ENCODE peak calls at places on chromosome 7, in six cellular contexts. C, F, N, X, K and L are unnamed samples.

GRCh38 chr7:53358301-53358700 is 322.9 kb downstream of the POM121L12 start:
- DNase-seq in C (no peak), F (no peak), N (no peak), X (no peak), K (no peak), L (no peak)

GRCh38 chr7:20834656-20835055 is 48.0 kb upstream of the SP8 start:
- DNase-seq in C (no peak), F (no peak), N (no peak), X (no peak), K (no peak), L (no peak)

GRCh38 chr7:87094322-87094721 is 34.9 kb upstream of the ELAPOR2 start:
- DNase-seq in C (no peak), F (no peak), N (no peak), X (no peak), K (no peak), L (no peak)

GRCh38 chr7:138001529-138002095 is at the start of gene CREB3L2:
- DNase-seq in C (peak), F (no peak), N (peak), X (peak), K (no peak), L (peak)

GRCh38 chr7:2573747-2574146 is 15.0 kb downstream of the IQCE start:
- DNase-seq in C (no peak), F (no peak), N (no peak), X (no peak), K (no peak), L (no peak)

GRCh38 chr7:130966246-130967009 is 232.4 kb upstream of the KLF14 start:
- DNase-seq in C (no peak), F (no peak), N (no peak), X (peak), K (no peak), L (no peak)

GRCh38 chr7:27156508-27156898 is at the start of gene HOXA7:
- DNase-seq in C (peak), F (peak), N (no peak), X (peak), K (no peak), L (no peak)

GRCh38 chr7:73451780-73452398 is 18.3 kb downstream of the FZD9 start:
- DNase-seq in C (peak), F (no peak), N (peak), X (peak), K (peak), L (peak)

GRCh38 chr7:135993950-135994349 is 16.8 kb upstream of the MTPN start:
- DNase-seq in C (no peak), F (no peak), N (no peak), X (no peak), K (no peak), L (no peak)

GRCh38 chr7:1563939-1564602 is 5.8 kb downstream of the PSMG3 start:
- DNase-seq in C (peak), F (no peak), N (no peak), X (no peak), K (no peak), L (no peak)

GRCh38 chr7:55878701-55879100 is 8.6 kb upstream of the ZNF713 start:
- DNase-seq in C (no peak), F (no peak), N (no peak), X (no peak), K (no peak), L (no peak)

GRCh38 chr7:699260-700170 is 27.0 kb upstream of the DNAAF5 start:
- DNase-seq in C (no peak), F (peak), N (peak), X (peak), K (no peak), L (peak)

GRCh38 chr7:36597099-36597773 is 127.1 kb downstream of the AOAH start:
- DNase-seq in C (no peak), F (no peak), N (no peak), X (no peak), K (no peak), L (no peak)

GRCh38 chr7:54839538-54840213 is 80.7 kb upstream of the SEC61G start:
- DNase-seq in C (peak), F (peak), N (peak), X (peak), K (no peak), L (peak)

GRCh38 chr7:111374027-111374426 is 188.3 kb downstream of the IMMP2L start:
- DNase-seq in C (no peak), F (no peak), N (no peak), X (no peak), K (no peak), L (no peak)

GRCh38 chr7:100888529-100888987 is 957 bp downstream of the UFSP1 start:
- DNase-seq in C (no peak), F (no peak), N (no peak), X (no peak), K (no peak), L (no peak)

GRCh38 chr7:121069346-121070100 is 81.0 kb downstream of the CPED1 start:
- DNase-seq in C (no peak), F (no peak), N (no peak), X (peak), K (no peak), L (peak)

GRCh38 chr7:41685684-41686083 is 17.2 kb downstream of the INHBA start:
- DNase-seq in C (no peak), F (no peak), N (peak), X (peak), K (no peak), L (peak)

GRCh38 chr7:20194586-20194985 is 22.6 kb downstream of the MACC1 start:
- DNase-seq in C (no peak), F (no peak), N (no peak), X (no peak), K (no peak), L (no peak)

GRCh38 chr7:72925546-72926120 is 738 bp downstream of the POM121 start:
- DNase-seq in C (peak), F (no peak), N (peak), X (no peak), K (no peak), L (peak)

GRCh38 chr7:51016546-51016945 is 233.8 kb upstream of the GRB10 start:
- DNase-seq in C (no peak), F (no peak), N (no peak), X (no peak), K (no peak), L (no peak)

GRCh38 chr7:1141651-1142050 is 18.3 kb downstream of the ZFAND2A start:
- DNase-seq in C (no peak), F (no peak), N (no peak), X (no peak), K (no peak), L (no peak)

GRCh38 chr7:37027557-37028341 is 303.5 kb upstream of the AOAH start:
- DNase-seq in C (no peak), F (no peak), N (no peak), X (no peak), K (no peak), L (no peak)

GRCh38 chr7:20310963-20311742 is 19.5 kb upstream of the ITGB8 start:
- DNase-seq in C (no peak), F (no peak), N (peak), X (peak), K (no peak), L (peak)

GRCh38 chr7:45068236-45069023 is 20.3 kb downstream of the NACAD start:
- DNase-seq in C (no peak), F (no peak), N (no peak), X (no peak), K (no peak), L (no peak)

GRCh38 chr7:28038175-28038855 is 142.3 kb downstream of the JAZF1 start:
- DNase-seq in C (no peak), F (no peak), N (no peak), X (no peak), K (no peak), L (no peak)

GRCh38 chr7:4845740-4846142 is 16.1 kb downstream of the PAPOLB start:
- DNase-seq in C (peak), F (peak), N (peak), X (no peak), K (no peak), L (peak)

GRCh38 chr7:156493942-156494341 is 146.6 kb upstream of the RNF32 start:
- DNase-seq in C (no peak), F (no peak), N (no peak), X (peak), K (no peak), L (no peak)

GRCh38 chr7:74362262-74362661 is 73.1 kb downstream of the CLIP2 start:
- DNase-seq in C (peak), F (no peak), N (peak), X (no peak), K (no peak), L (no peak)

GRCh38 chr7:129612112-129613015 is 844 bp downstream of the NRF1 start:
- DNase-seq in C (peak), F (peak), N (peak), X (peak), K (no peak), L (peak)
- TF ChIP-seq CTCF in C (peak), F (peak), N (peak), X (peak), K (peak), L (peak)

DNA sequence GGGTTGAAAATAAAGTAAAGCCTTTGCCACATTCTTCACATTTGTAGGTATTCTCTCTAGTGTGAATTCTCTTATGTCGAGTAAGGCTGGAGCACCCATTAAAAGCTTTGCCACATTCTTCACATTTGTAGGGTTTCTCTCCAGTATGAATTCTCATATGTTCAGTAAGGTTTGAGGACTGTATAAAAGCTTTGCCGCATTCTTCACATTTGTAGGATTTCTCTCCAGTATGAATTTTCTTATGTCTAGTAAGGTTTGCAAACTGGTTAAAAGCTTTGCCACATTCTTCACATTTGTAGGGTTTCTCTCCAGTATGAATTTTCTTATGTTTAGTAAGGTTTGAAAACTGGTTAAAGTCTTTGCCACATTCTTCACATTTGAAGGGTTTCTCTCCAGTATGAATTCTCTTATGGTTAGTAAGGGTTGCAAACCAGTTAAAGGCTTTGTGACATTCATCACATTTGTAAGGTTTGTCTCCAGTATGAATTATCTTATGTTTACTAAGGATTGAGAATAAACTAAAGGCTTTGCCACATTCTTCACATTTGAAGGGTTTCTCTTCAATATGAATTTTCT is 41.4 kb downstream of the ZNF680 start:
- DNase-seq in C (no peak), F (no peak), N (no peak), X (no peak), K (no peak), L (no peak)
- H3K4me3 ChIP-seq in C (peak), F (no peak), N (no peak), X (no peak), K (no peak), L (no peak)

GRCh38 chr7:108063520-108063933 is 60.6 kb upstream of the LAMB1 start:
- DNase-seq in C (no peak), F (no peak), N (no peak), X (no peak), K (no peak), L (no peak)
- TF ChIP-seq CTCF in C (no peak), F (no peak), N (no peak), X (no peak), K (no peak), L (no peak)

DNA sequence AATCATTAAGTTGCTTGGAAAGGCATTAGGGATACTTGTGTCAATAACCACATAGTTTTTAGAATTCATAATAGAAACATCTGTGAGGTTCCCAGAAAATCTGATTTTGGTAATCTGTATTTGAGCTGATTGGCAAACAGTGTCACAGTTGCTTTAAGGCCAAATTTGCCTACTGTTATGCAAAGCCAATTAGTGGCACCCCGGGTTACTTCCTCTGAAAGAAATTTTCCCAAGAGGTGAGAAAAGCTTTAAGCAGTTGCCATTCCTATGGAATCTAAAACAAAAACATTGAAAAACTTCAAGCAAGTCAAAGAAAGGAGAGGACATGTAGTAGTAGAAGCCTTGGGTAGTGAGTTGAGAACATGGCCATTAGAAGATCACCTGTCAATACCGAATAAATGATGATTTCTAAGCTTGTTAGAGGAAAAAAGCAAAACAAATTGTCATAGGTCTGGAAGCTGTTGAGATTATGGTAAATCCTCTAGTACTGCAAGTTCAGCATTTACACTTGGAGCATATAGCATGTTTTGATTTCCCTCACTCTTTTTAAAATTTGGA is 176.8 kb downstream of the TWIST1 start:
- DNase-seq in C (no peak), F (no peak), N (no peak), X (no peak), K (no peak), L (no peak)
- H3K4me3 ChIP-seq in C (no peak), F (no peak), N (no peak), X (no peak), K (no peak), L (no peak)

DNA sequence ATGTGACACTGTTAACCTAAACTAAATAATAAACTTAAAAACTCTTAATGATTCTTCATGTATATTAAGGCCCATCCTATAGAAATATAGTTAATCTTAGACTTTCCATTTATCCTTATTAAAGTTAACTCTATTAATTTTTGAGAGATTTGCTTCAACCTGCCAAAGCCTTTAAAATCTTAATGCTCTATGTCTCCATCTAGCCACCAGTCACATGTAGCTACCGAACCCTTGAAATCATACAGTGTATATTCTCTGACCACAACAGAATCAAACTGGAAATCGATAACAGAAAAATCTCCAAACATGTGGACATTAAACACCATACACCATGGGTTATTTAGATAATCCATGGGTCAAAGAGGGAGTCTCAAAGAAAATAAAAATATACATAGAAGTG is 51.9 kb downstream of the ASZ1 start:
- DNase-seq in C (no peak), F (no peak), N (peak), X (peak), K (no peak), L (peak)
- TF ChIP-seq CTCF in C (peak), F (no peak), N (peak), X (peak), K (peak), L (peak)

DNA sequence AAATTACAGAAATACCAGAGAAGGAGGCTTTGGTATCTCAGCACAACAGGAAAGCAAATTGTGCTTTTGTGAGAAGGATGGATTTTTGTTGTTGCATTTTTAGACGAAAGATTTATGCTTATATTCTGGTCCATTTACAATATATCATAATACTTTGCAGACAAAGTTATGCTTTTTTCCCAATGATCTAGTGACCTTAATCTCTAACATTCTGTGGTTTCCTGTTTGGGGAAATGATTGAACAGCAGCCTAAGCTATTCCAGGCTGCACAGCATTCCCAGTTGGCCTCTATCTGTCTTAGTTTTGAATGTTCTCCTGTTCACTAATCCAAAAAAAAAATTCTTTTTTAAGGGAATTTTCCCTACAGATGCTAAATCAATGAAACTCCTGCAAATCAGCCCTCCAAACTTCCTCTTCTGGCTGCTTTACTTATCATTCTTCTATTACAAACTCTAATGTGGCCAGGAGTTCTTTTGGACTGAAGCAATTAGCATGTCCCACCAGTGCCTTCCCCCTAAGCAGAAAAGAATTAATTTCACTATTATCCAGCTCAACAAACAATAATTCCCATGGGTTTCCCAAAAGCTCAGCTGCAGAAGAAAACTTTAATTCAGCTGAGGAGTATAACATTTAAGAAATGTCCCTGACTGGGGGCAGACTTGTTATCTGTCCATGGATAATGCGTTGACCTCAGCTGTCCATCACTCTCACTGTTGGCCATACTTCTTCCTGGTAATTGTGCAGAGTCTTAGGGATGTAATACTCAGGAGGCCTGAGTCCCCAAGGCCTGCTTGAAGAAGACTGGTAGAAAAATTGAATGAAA is 81.8 kb upstream of the TRIL start:
- DNase-seq in C (no peak), F (no peak), N (peak), X (no peak), K (no peak), L (peak)
- H3K4me3 ChIP-seq in C (no peak), F (no peak), N (no peak), X (no peak), K (no peak), L (no peak)

DNA sequence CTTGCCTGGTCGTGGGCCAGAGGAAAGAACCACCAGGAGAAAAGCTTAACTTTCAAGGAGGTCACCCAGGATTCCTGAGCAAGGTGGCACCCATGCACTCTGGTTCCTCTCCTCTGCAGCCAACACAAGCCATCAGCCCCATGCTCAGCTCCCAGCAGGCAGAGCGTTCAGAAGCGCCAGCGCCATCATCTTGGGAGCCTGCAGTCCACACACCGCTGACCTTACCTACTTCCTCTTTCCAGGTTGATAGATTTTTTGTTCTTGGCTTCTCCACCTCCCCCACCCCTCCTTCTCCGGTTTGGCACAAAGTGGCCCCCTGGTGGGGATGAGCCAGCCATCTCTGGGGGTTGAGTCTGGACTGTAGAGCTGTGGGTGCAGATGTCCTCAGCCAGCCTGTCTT is 1.7 kb upstream of the WDR86 start:
- DNase-seq in C (peak), F (no peak), N (no peak), X (no peak), K (no peak), L (no peak)
- TF ChIP-seq CTCF in C (peak), F (no peak), N (no peak), X (no peak), K (no peak), L (no peak)

DNA sequence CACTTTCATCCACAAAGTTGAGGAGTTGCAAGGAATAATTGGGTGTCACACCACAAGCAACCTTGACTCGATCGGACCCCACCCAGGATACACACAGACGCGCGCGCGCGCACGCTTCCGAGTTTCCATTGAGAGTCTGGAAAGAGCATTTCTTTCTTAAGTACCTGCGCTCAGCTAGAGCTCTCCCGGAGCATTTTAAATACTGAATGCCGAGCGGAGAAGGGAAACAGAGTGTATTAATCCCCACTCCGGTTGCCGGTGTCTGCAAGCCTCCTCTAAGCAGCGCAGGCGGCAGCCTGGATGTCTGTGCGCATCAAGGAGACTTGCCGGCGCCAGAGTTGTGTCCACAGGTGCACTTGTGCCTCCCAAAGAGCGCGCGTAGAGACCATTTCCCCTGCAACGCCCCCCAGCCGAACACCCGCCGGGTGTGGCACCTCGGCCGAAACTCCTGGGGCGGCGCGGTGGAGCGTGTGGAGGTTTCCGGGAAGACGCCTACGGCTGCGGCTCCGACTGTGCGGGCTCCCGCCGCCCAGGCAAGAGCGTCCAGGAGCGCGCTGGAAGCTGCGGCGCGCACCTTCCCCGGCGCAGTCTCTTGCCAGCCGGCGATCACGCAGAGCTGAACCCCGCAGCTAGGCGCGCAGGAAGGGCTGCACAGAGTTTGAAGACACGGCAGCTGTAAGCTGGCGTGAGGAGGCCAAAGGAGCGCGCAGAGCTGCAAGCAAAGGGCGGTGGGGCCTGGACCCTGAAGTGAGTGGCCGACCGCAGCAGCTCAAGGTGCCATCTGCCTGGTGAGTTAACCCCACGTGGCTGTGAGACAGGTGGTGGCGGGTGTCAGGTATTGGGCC is 1.1 kb upstream of the FEZF1 start:
- DNase-seq in C (no peak), F (no peak), N (no peak), X (no peak), K (no peak), L (peak)
- H3K4me3 ChIP-seq in C (no peak), F (no peak), N (no peak), X (no peak), K (no peak), L (no peak)